ENCODE peak calls at places on chromosomes 5 and 9, in five cellular contexts. One of them, this sample, is unnamed.

GRCh38 chr9:84557751-84558150 is 111.8 kb upstream of the NTRK2 start:
- DNase-seq in GM10248: no peak
- DNase-seq in neural crest cell: no peak
- DNase-seq in GM23338: no peak
- DNase-seq in substantia nigra: no peak
- DNase-seq in this sample: no peak

GRCh38 chr9:97567182-97567893 is 65.8 kb downstream of the TSTD2 start:
- DNase-seq in neural crest cell: no peak
- DNase-seq in substantia nigra: no peak
- DNase-seq in GM23338: no peak
- DNase-seq in GM10248: no peak
- DNase-seq in this sample: no peak

GRCh38 chr5:10607666-10608442 is 44.0 kb downstream of the ANKRD33B start:
- DNase-seq in neural crest cell: no peak
- DNase-seq in GM23338: peak; percentile 50
- DNase-seq in GM10248: no peak
- DNase-seq in substantia nigra: no peak
- DNase-seq in this sample: peak; percentile 63

GRCh38 chr9:137454145-137454505 is 5.0 kb downstream of the NSMF start:
- DNase-seq in substantia nigra: no peak
- DNase-seq in GM23338: peak; percentile 79
- DNase-seq in neural crest cell: peak; percentile 47
- DNase-seq in GM10248: peak; percentile 64
- DNase-seq in this sample: no peak

GRCh38 chr9:33297455-33297854 is 7.1 kb downstream of the NFX1 start:
- DNase-seq in neural crest cell: no peak
- DNase-seq in substantia nigra: peak; percentile 57
- DNase-seq in GM23338: no peak
- DNase-seq in GM10248: peak; percentile 55
- DNase-seq in this sample: peak; percentile 78

GRCh38 chr5:131193106-131193505 is 22.4 kb downstream of the LYRM7 start:
- DNase-seq in neural crest cell: no peak
- DNase-seq in GM10248: no peak
- DNase-seq in GM23338: no peak
- DNase-seq in substantia nigra: no peak
- DNase-seq in this sample: no peak

GRCh38 chr9:130444565-130445221 is at the start of gene ASS1:
- DNase-seq in GM10248: peak; percentile 69
- DNase-seq in neural crest cell: no peak
- DNase-seq in GM23338: peak; percentile 87
- DNase-seq in substantia nigra: no peak
- DNase-seq in this sample: no peak

GRCh38 chr9:137227057-137227852 is at the start of gene RNF224:
- DNase-seq in substantia nigra: peak; percentile 60
- DNase-seq in neural crest cell: peak; percentile 81
- DNase-seq in GM23338: peak; percentile 93
- DNase-seq in GM10248: peak; percentile 83
- DNase-seq in this sample: no peak

GRCh38 chr9:34514816-34515215 is 8.0 kb downstream of the ENHO start:
- DNase-seq in GM10248: no peak
- DNase-seq in substantia nigra: no peak
- DNase-seq in GM23338: no peak
- DNase-seq in neural crest cell: no peak
- DNase-seq in this sample: no peak

GRCh38 chr5:75048457-75048953 is 3.9 kb downstream of the GCNT4 start:
- DNase-seq in substantia nigra: no peak
- DNase-seq in GM10248: no peak
- DNase-seq in neural crest cell: no peak
- DNase-seq in GM23338: no peak
- DNase-seq in this sample: peak; percentile 57

GRCh38 chr5:76379855-76380254 is 23.2 kb upstream of the IQGAP2 start:
- DNase-seq in GM10248: no peak
- DNase-seq in GM23338: no peak
- DNase-seq in neural crest cell: no peak
- DNase-seq in substantia nigra: no peak
- DNase-seq in this sample: no peak

GRCh38 chr5:96114736-96115466 is 153.2 kb upstream of the ELL2 start:
- DNase-seq in GM23338: no peak
- DNase-seq in neural crest cell: no peak
- DNase-seq in GM10248: no peak
- DNase-seq in substantia nigra: no peak
- DNase-seq in this sample: no peak

GRCh38 chr5:37490411-37490810 is 111.3 kb downstream of the WDR70 start:
- DNase-seq in GM10248: no peak
- DNase-seq in neural crest cell: no peak
- DNase-seq in substantia nigra: no peak
- DNase-seq in GM23338: no peak
- DNase-seq in this sample: no peak

GRCh38 chr5:61790678-61791077 is 458.6 kb downstream of the ZSWIM6 start:
- DNase-seq in neural crest cell: no peak
- DNase-seq in GM23338: no peak
- DNase-seq in substantia nigra: no peak
- DNase-seq in GM10248: peak; percentile 29
- DNase-seq in this sample: no peak

GRCh38 chr9:35976726-35977125 is 18.8 kb upstream of the OR2S2 start:
- DNase-seq in GM23338: no peak
- DNase-seq in neural crest cell: no peak
- DNase-seq in GM10248: peak; percentile 58
- DNase-seq in substantia nigra: no peak
- DNase-seq in this sample: peak; percentile 7

GRCh38 chr5:127957183-127957582 is 126.4 kb upstream of the SLC12A2 start:
- DNase-seq in GM23338: no peak
- DNase-seq in neural crest cell: no peak
- DNase-seq in GM10248: no peak
- DNase-seq in substantia nigra: peak; percentile 12
- DNase-seq in this sample: no peak

GRCh38 chr5:10632110-10632903 is 68.4 kb downstream of the ANKRD33B start:
- DNase-seq in neural crest cell: no peak
- DNase-seq in GM10248: peak; percentile 83
- DNase-seq in GM23338: no peak
- DNase-seq in substantia nigra: no peak
- DNase-seq in this sample: peak; percentile 92

GRCh38 chr9:37025381-37026084 is 8.5 kb downstream of the PAX5 start:
- DNase-seq in neural crest cell: no peak
- DNase-seq in GM10248: no peak
- DNase-seq in GM23338: peak; percentile 49
- DNase-seq in substantia nigra: no peak
- DNase-seq in this sample: no peak

GRCh38 chr5:33032161-33033085 is 321.3 kb downstream of the NPR3 start:
- DNase-seq in GM10248: no peak
- DNase-seq in neural crest cell: no peak
- DNase-seq in substantia nigra: no peak
- DNase-seq in GM23338: no peak
- DNase-seq in this sample: no peak

GRCh38 chr9:136975624-136976023 is 1.7 kb upstream of the PTGDS start:
- DNase-seq in GM23338: peak; percentile 82
- DNase-seq in GM10248: no peak
- DNase-seq in neural crest cell: no peak
- DNase-seq in substantia nigra: peak; percentile 80
- DNase-seq in this sample: no peak

GRCh38 chr9:134535171-134535570 is 106.4 kb upstream of the COL5A1 start:
- DNase-seq in GM10248: no peak
- DNase-seq in GM23338: no peak
- DNase-seq in substantia nigra: no peak
- DNase-seq in neural crest cell: no peak
- DNase-seq in this sample: no peak

GRCh38 chr5:158434749-158435148 is 575.8 kb upstream of the CLINT1 start:
- DNase-seq in GM10248: no peak
- DNase-seq in substantia nigra: no peak
- DNase-seq in GM23338: no peak
- DNase-seq in neural crest cell: no peak
- DNase-seq in this sample: no peak

GRCh38 chr9:130927995-130928900 is 10.8 kb downstream of the FIBCD1 start:
- DNase-seq in substantia nigra: no peak
- DNase-seq in GM23338: no peak
- DNase-seq in GM10248: peak; percentile 79
- DNase-seq in neural crest cell: no peak
- DNase-seq in this sample: peak; percentile 70

GRCh38 chr9:137436761-137437600 is 4.2 kb downstream of the ENTPD8 start:
- DNase-seq in substantia nigra: no peak
- DNase-seq in neural crest cell: no peak
- DNase-seq in GM10248: no peak
- DNase-seq in GM23338: no peak
- DNase-seq in this sample: no peak

GRCh38 chr5:77359231-77359630 is 132.9 kb downstream of the WDR41 start:
- DNase-seq in GM10248: no peak
- DNase-seq in substantia nigra: no peak
- DNase-seq in GM23338: no peak
- DNase-seq in neural crest cell: no peak
- DNase-seq in this sample: no peak

GRCh38 chr5:10695055-10695649 is 65.9 kb downstream of the DAP start:
- DNase-seq in GM23338: peak; percentile 81
- DNase-seq in neural crest cell: peak; percentile 53
- DNase-seq in GM10248: peak; percentile 69
- DNase-seq in substantia nigra: peak; percentile 61
- DNase-seq in this sample: no peak

GRCh38 chr5:173493846-173494245 is 122.6 kb downstream of the BOD1 start:
- DNase-seq in substantia nigra: no peak
- DNase-seq in GM23338: no peak
- DNase-seq in neural crest cell: no peak
- DNase-seq in GM10248: no peak
- DNase-seq in this sample: no peak

GRCh38 chr5:84634256-84634655 is 249.6 kb upstream of the EDIL3 start:
- DNase-seq in GM23338: no peak
- DNase-seq in neural crest cell: no peak
- DNase-seq in substantia nigra: no peak
- DNase-seq in GM10248: no peak
- DNase-seq in this sample: no peak

GRCh38 chr5:141475625-141476131 is at the start of gene PCDHGC3:
- DNase-seq in substantia nigra: peak; percentile 88
- DNase-seq in neural crest cell: peak; percentile 72
- DNase-seq in GM10248: peak; percentile 89
- DNase-seq in GM23338: peak; percentile 95
- DNase-seq in this sample: peak; percentile 40

GRCh38 chr5:103475629-103476240 is 86.9 kb downstream of the NUDT12 start:
- DNase-seq in substantia nigra: no peak
- DNase-seq in GM23338: peak; percentile 65
- DNase-seq in neural crest cell: no peak
- DNase-seq in GM10248: peak; percentile 13
- DNase-seq in this sample: no peak

GRCh38 chr5:109692011-109692410 is 2.3 kb downstream of the MAN2A1 start:
- DNase-seq in GM23338: no peak
- DNase-seq in neural crest cell: no peak
- DNase-seq in GM10248: no peak
- DNase-seq in substantia nigra: no peak
- DNase-seq in this sample: no peak

GRCh38 chr5:40405985-40406384 is 273.7 kb upstream of the PTGER4 start:
- DNase-seq in neural crest cell: no peak
- DNase-seq in GM23338: no peak
- DNase-seq in GM10248: no peak
- DNase-seq in substantia nigra: no peak
- DNase-seq in this sample: no peak

GRCh38 chr9:19154135-19154612 is 26.9 kb upstream of the PLIN2 start:
- DNase-seq in substantia nigra: no peak
- DNase-seq in GM23338: no peak
- DNase-seq in neural crest cell: no peak
- DNase-seq in GM10248: no peak
- DNase-seq in this sample: no peak

GRCh38 chr5:135212361-135213033 is 178.5 kb upstream of the PITX1 start:
- DNase-seq in GM10248: no peak
- DNase-seq in GM23338: no peak
- DNase-seq in neural crest cell: no peak
- DNase-seq in substantia nigra: no peak
- DNase-seq in this sample: no peak

GRCh38 chr9:111983484-111983908 is 86.9 kb downstream of the UGCG start:
- DNase-seq in substantia nigra: no peak
- DNase-seq in GM10248: peak; percentile 59
- DNase-seq in neural crest cell: no peak
- DNase-seq in GM23338: no peak
- DNase-seq in this sample: peak; percentile 94

GRCh38 chr5:5234912-5235311 is 94.8 kb downstream of the ADAMTS16 start:
- DNase-seq in GM23338: no peak
- DNase-seq in substantia nigra: no peak
- DNase-seq in neural crest cell: no peak
- DNase-seq in GM10248: no peak
- DNase-seq in this sample: no peak

This sample was measured in GM12878.